ENCODE peak calls at places on chromosomes 13 and 19, in ten cellular contexts. One of them, this sample, is unnamed.

GRCh38 chr19:4140237-4140711 is 13.2 kb upstream of the CREB3L3 start:
- DNase-seq in tibial nerve: no peak
- DNase-seq in colonic mucosa: peak; percentile 68
- DNase-seq in neural progenitor cell: peak; percentile 88
- DNase-seq in right lobe of liver: no peak
- DNase-seq in Panc1: no peak
- DNase-seq in OCI-LY7: peak; percentile 85
- DNase-seq in stomach: no peak
- DNase-seq in breast epithelium: no peak
- DNase-seq in RWPE2: no peak
- DNase-seq in this sample: peak; percentile 68

GRCh38 chr19:30719189-30719990 is 347.2 kb downstream of the ZNF536 start:
- DNase-seq in tibial nerve: peak; percentile 27
- DNase-seq in colonic mucosa: peak; percentile 44
- DNase-seq in neural progenitor cell: peak; percentile 66
- DNase-seq in right lobe of liver: peak; percentile 86
- DNase-seq in Panc1: no peak
- DNase-seq in OCI-LY7: no peak
- DNase-seq in stomach: peak; percentile 62
- DNase-seq in breast epithelium: no peak
- DNase-seq in RWPE2: no peak
- DNase-seq in this sample: peak; percentile 63

GRCh38 chr13:34172048-34172447 is 354.1 kb downstream of the RFC3 start:
- DNase-seq in tibial nerve: no peak
- DNase-seq in colonic mucosa: no peak
- DNase-seq in neural progenitor cell: no peak
- DNase-seq in right lobe of liver: no peak
- DNase-seq in Panc1: no peak
- DNase-seq in OCI-LY7: no peak
- DNase-seq in stomach: no peak
- DNase-seq in breast epithelium: no peak
- DNase-seq in RWPE2: no peak
- DNase-seq in this sample: no peak

GRCh38 chr19:8206147-8207087 is 2.8 kb upstream of the CERS4 start:
- DNase-seq in tibial nerve: no peak
- DNase-seq in colonic mucosa: no peak
- DNase-seq in neural progenitor cell: no peak
- DNase-seq in right lobe of liver: no peak
- DNase-seq in Panc1: no peak
- DNase-seq in OCI-LY7: no peak
- DNase-seq in stomach: peak; percentile 57
- DNase-seq in breast epithelium: no peak
- DNase-seq in RWPE2: no peak
- DNase-seq in this sample: no peak

GRCh38 chr13:39566216-39566869 is 36.6 kb downstream of the LHFPL6 start:
- DNase-seq in tibial nerve: no peak
- DNase-seq in colonic mucosa: no peak
- DNase-seq in neural progenitor cell: no peak
- DNase-seq in right lobe of liver: no peak
- DNase-seq in Panc1: no peak
- DNase-seq in OCI-LY7: no peak
- DNase-seq in stomach: no peak
- DNase-seq in breast epithelium: no peak
- DNase-seq in RWPE2: no peak
- DNase-seq in this sample: no peak

GRCh38 chr13:106105153-106105552 is 430.3 kb downstream of the EFNB2 start:
- DNase-seq in tibial nerve: no peak
- DNase-seq in colonic mucosa: no peak
- DNase-seq in neural progenitor cell: no peak
- DNase-seq in right lobe of liver: no peak
- DNase-seq in Panc1: no peak
- DNase-seq in OCI-LY7: no peak
- DNase-seq in stomach: no peak
- DNase-seq in breast epithelium: no peak
- DNase-seq in RWPE2: no peak
- DNase-seq in this sample: no peak

GRCh38 chr13:24038846-24039330 is 121.6 kb upstream of the SPATA13 start:
- DNase-seq in tibial nerve: no peak
- DNase-seq in colonic mucosa: no peak
- DNase-seq in neural progenitor cell: no peak
- DNase-seq in right lobe of liver: no peak
- DNase-seq in Panc1: no peak
- DNase-seq in OCI-LY7: no peak
- DNase-seq in stomach: no peak
- DNase-seq in breast epithelium: peak; percentile 81
- DNase-seq in RWPE2: no peak
- DNase-seq in this sample: no peak

GRCh38 chr13:20416223-20416622 is 109.4 kb downstream of the CRYL1 start:
- DNase-seq in tibial nerve: no peak
- DNase-seq in colonic mucosa: no peak
- DNase-seq in neural progenitor cell: no peak
- DNase-seq in right lobe of liver: no peak
- DNase-seq in Panc1: no peak
- DNase-seq in OCI-LY7: no peak
- DNase-seq in stomach: no peak
- DNase-seq in breast epithelium: no peak
- DNase-seq in RWPE2: no peak
- DNase-seq in this sample: no peak

GRCh38 chr19:13825489-13826475 is 30.5 kb downstream of the ZSWIM4 start:
- DNase-seq in tibial nerve: no peak
- DNase-seq in colonic mucosa: no peak
- DNase-seq in neural progenitor cell: peak; percentile 75
- DNase-seq in right lobe of liver: no peak
- DNase-seq in Panc1: no peak
- DNase-seq in OCI-LY7: peak; percentile 50
- DNase-seq in stomach: no peak
- DNase-seq in breast epithelium: no peak
- DNase-seq in RWPE2: peak; percentile 67
- DNase-seq in this sample: peak; percentile 63

GRCh38 chr19:30044273-30045259 is 102.5 kb downstream of the URI1 start:
- DNase-seq in tibial nerve: no peak
- DNase-seq in colonic mucosa: no peak
- DNase-seq in neural progenitor cell: no peak
- DNase-seq in right lobe of liver: no peak
- DNase-seq in Panc1: no peak
- DNase-seq in OCI-LY7: no peak
- DNase-seq in stomach: no peak
- DNase-seq in breast epithelium: no peak
- DNase-seq in RWPE2: no peak
- DNase-seq in this sample: no peak

GRCh38 chr19:11342429-11342828 is 3.0 kb upstream of the RAB3D start:
- DNase-seq in tibial nerve: no peak
- DNase-seq in colonic mucosa: no peak
- DNase-seq in neural progenitor cell: no peak
- DNase-seq in right lobe of liver: no peak
- DNase-seq in Panc1: no peak
- DNase-seq in OCI-LY7: no peak
- DNase-seq in stomach: no peak
- DNase-seq in breast epithelium: no peak
- DNase-seq in RWPE2: no peak
- DNase-seq in this sample: no peak

GRCh38 chr19:47093841-47094240 is 19.7 kb downstream of the ZC3H4 start:
- DNase-seq in tibial nerve: no peak
- DNase-seq in colonic mucosa: no peak
- DNase-seq in neural progenitor cell: no peak
- DNase-seq in right lobe of liver: no peak
- DNase-seq in Panc1: no peak
- DNase-seq in OCI-LY7: no peak
- DNase-seq in stomach: no peak
- DNase-seq in breast epithelium: no peak
- DNase-seq in RWPE2: no peak
- DNase-seq in this sample: no peak

GRCh38 chr13:30671271-30671815 is 53.6 kb downstream of the USPL1 start:
- DNase-seq in tibial nerve: no peak
- DNase-seq in colonic mucosa: no peak
- DNase-seq in neural progenitor cell: no peak
- DNase-seq in right lobe of liver: no peak
- DNase-seq in Panc1: no peak
- DNase-seq in OCI-LY7: no peak
- DNase-seq in stomach: no peak
- DNase-seq in breast epithelium: no peak
- DNase-seq in RWPE2: no peak
- DNase-seq in this sample: no peak

GRCh38 chr13:37139356-37139755 is 33.9 kb upstream of the CSNK1A1L start:
- DNase-seq in tibial nerve: no peak
- DNase-seq in colonic mucosa: no peak
- DNase-seq in neural progenitor cell: no peak
- DNase-seq in right lobe of liver: no peak
- DNase-seq in Panc1: no peak
- DNase-seq in OCI-LY7: no peak
- DNase-seq in stomach: no peak
- DNase-seq in breast epithelium: no peak
- DNase-seq in RWPE2: no peak
- DNase-seq in this sample: no peak

DNA sequence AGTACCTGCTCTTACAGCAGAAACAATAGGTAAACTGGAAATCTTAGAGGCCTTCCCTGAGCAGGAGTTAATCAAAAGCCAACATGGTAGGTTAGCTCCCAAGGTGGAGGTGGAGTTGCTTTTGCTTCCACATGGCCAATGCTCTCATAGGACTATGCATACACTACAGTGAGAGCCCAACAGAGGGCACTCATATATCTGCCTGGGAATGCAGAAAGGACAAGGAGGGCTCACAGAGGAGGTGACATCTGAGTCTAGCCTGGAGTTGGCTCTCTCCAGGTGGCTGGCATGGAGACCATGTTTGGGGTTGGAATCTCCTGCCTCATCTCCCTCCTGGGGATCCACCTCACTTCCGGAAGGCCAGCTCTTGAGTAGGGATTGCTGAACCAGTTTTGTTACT is 34.6 kb downstream of the ATP8A2 start:
- DNase-seq in tibial nerve: no peak
- DNase-seq in colonic mucosa: no peak
- DNase-seq in neural progenitor cell: peak; percentile 37
- DNase-seq in right lobe of liver: no peak
- DNase-seq in Panc1: no peak
- DNase-seq in OCI-LY7: peak; percentile 4
- DNase-seq in stomach: no peak
- DNase-seq in breast epithelium: no peak
- DNase-seq in RWPE2: no peak
- DNase-seq in this sample: no peak
- TF ChIP-seq CTCF in tibial nerve: no peak
- TF ChIP-seq CTCF in colonic mucosa: no peak
- TF ChIP-seq CTCF in neural progenitor cell: peak; percentile 44
- TF ChIP-seq CTCF in right lobe of liver: no peak
- TF ChIP-seq CTCF in Panc1: peak; percentile 26
- TF ChIP-seq CTCF in OCI-LY7: peak; percentile 47
- TF ChIP-seq CTCF in stomach: no peak
- TF ChIP-seq CTCF in breast epithelium: no peak
- TF ChIP-seq CTCF in RWPE2: peak; percentile 13
- TF ChIP-seq CTCF in this sample: no peak

GRCh38 chr19:54461201-54462071 is 2.1 kb downstream of the LENG9 start:
- DNase-seq in tibial nerve: no peak
- DNase-seq in colonic mucosa: peak; percentile 32
- DNase-seq in neural progenitor cell: no peak
- DNase-seq in right lobe of liver: no peak
- DNase-seq in Panc1: no peak
- DNase-seq in OCI-LY7: no peak
- DNase-seq in stomach: no peak
- DNase-seq in breast epithelium: no peak
- DNase-seq in RWPE2: no peak
- DNase-seq in this sample: peak; percentile 70
- H3K4me3 ChIP-seq in tibial nerve: no peak overlapping the region
- H3K4me3 ChIP-seq in colonic mucosa: peak overlapping the region; percentile 71
- H3K4me3 ChIP-seq in neural progenitor cell: no peak overlapping the region
- H3K4me3 ChIP-seq in right lobe of liver: no peak overlapping the region
- H3K4me3 ChIP-seq in Panc1: no peak overlapping the region
- H3K4me3 ChIP-seq in OCI-LY7: peak overlapping the region; percentile 76
- H3K4me3 ChIP-seq in stomach: no peak overlapping the region
- H3K4me3 ChIP-seq in breast epithelium: no peak overlapping the region
- H3K4me3 ChIP-seq in RWPE2: no peak overlapping the region
- H3K4me3 ChIP-seq in this sample: no peak overlapping the region

DNA sequence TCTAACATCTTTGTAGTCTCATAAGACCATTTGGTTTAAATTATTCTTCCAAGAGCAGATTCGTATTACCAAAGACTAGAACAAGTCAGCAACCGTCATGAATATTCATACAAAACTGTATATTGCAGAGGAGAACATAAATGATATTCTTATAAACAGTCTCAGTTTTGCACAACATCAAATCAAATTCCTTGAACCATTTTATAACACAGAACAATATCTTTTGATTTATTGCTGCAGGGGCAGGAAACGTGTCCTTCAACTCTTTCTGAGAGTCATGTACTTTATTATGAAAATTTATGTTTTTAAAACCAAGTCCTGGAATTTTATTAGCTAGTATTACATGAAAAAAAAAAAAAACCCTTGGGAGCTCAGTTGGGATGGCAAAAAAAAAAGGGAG is 26.2 kb downstream of the SIGLECL1 start:
- DNase-seq in tibial nerve: no peak
- DNase-seq in colonic mucosa: no peak
- DNase-seq in neural progenitor cell: no peak
- DNase-seq in right lobe of liver: no peak
- DNase-seq in Panc1: no peak
- DNase-seq in OCI-LY7: no peak
- DNase-seq in stomach: no peak
- DNase-seq in breast epithelium: no peak
- DNase-seq in RWPE2: no peak
- DNase-seq in this sample: no peak
- H3K36me3 ChIP-seq in tibial nerve: no peaks in the 10 kb centered on the region
- H3K36me3 ChIP-seq in colonic mucosa: no peaks in the 10 kb centered on the region
- H3K36me3 ChIP-seq in neural progenitor cell: no peaks in the 10 kb centered on the region
- H3K36me3 ChIP-seq in right lobe of liver: no peaks in the 10 kb centered on the region
- H3K36me3 ChIP-seq in Panc1: no peaks in the 10 kb centered on the region
- H3K36me3 ChIP-seq in OCI-LY7: no peaks in the 10 kb centered on the region
- H3K36me3 ChIP-seq in stomach: no peaks in the 10 kb centered on the region
- H3K36me3 ChIP-seq in breast epithelium: no peaks in the 10 kb centered on the region
- H3K36me3 ChIP-seq in RWPE2: no peaks in the 10 kb centered on the region
- H3K36me3 ChIP-seq in this sample: no peaks in the 10 kb centered on the region

GRCh38 chr13:26614721-26615120 is 57.2 kb downstream of the WASF3 start:
- DNase-seq in tibial nerve: no peak
- DNase-seq in colonic mucosa: no peak
- DNase-seq in neural progenitor cell: no peak
- DNase-seq in right lobe of liver: no peak
- DNase-seq in Panc1: no peak
- DNase-seq in OCI-LY7: no peak
- DNase-seq in stomach: no peak
- DNase-seq in breast epithelium: no peak
- DNase-seq in RWPE2: no peak
- DNase-seq in this sample: no peak

GRCh38 chr13:26619321-26619720 is 61.8 kb downstream of the WASF3 start:
- DNase-seq in tibial nerve: no peak
- DNase-seq in colonic mucosa: no peak
- DNase-seq in neural progenitor cell: no peak
- DNase-seq in right lobe of liver: no peak
- DNase-seq in Panc1: no peak
- DNase-seq in OCI-LY7: no peak
- DNase-seq in stomach: no peak
- DNase-seq in breast epithelium: no peak
- DNase-seq in RWPE2: no peak
- DNase-seq in this sample: no peak

GRCh38 chr13:26621731-26622401 is 64.4 kb downstream of the WASF3 start:
- DNase-seq in tibial nerve: no peak
- DNase-seq in colonic mucosa: peak; percentile 41
- DNase-seq in neural progenitor cell: no peak
- DNase-seq in right lobe of liver: no peak
- DNase-seq in Panc1: no peak
- DNase-seq in OCI-LY7: no peak
- DNase-seq in stomach: no peak
- DNase-seq in breast epithelium: no peak
- DNase-seq in RWPE2: no peak
- DNase-seq in this sample: no peak

GRCh38 chr13:26618726-26619125 is 61.2 kb downstream of the WASF3 start:
- DNase-seq in tibial nerve: no peak
- DNase-seq in colonic mucosa: no peak
- DNase-seq in neural progenitor cell: no peak
- DNase-seq in right lobe of liver: no peak
- DNase-seq in Panc1: no peak
- DNase-seq in OCI-LY7: no peak
- DNase-seq in stomach: no peak
- DNase-seq in breast epithelium: no peak
- DNase-seq in RWPE2: no peak
- DNase-seq in this sample: no peak

GRCh38 chr13:26616126-26616525 is 58.6 kb downstream of the WASF3 start:
- DNase-seq in tibial nerve: no peak
- DNase-seq in colonic mucosa: no peak
- DNase-seq in neural progenitor cell: no peak
- DNase-seq in right lobe of liver: no peak
- DNase-seq in Panc1: no peak
- DNase-seq in OCI-LY7: no peak
- DNase-seq in stomach: no peak
- DNase-seq in breast epithelium: no peak
- DNase-seq in RWPE2: no peak
- DNase-seq in this sample: no peak
- TF ChIP-seq CTCF in tibial nerve: no peak
- TF ChIP-seq CTCF in colonic mucosa: no peak
- TF ChIP-seq CTCF in neural progenitor cell: no peak
- TF ChIP-seq CTCF in right lobe of liver: no peak
- TF ChIP-seq CTCF in Panc1: no peak
- TF ChIP-seq CTCF in OCI-LY7: no peak
- TF ChIP-seq CTCF in stomach: no peak
- TF ChIP-seq CTCF in breast epithelium: no peak
- TF ChIP-seq CTCF in RWPE2: no peak
- TF ChIP-seq CTCF in this sample: no peak